ENCODE peak calls at places on chromosomes 13 and 19, in eight cellular contexts. X is tibial artery; F is CD4-positive, alpha-beta T cell; Y is uterus; T is A549; U is lower lobe of right lung; I is ovary; M is fibroblast of lung. C is an unnamed sample.
A peak's percentile ranks its signal among the peaks of the same experiment; 100 is the strongest.

GRCh38 chr19:41531438-41532311 is 44.3 kb upstream of the CEACAM21 start:
- DNase-seq in Y (peak; percentile 57), F (peak; percentile 77), M (peak; percentile 7), X (peak; percentile 76), T (peak; percentile 85), I (no peak), U (peak; percentile 84), C (peak; percentile 60)

GRCh38 chr13:28137556-28137955 is 789 bp upstream of the PAN3 start:
- DNase-seq in Y (no peak), F (no peak), T (no peak), U (no peak), M (no peak), I (no peak), X (no peak), C (no peak)

GRCh38 chr13:42762251-42762650 is 19.1 kb upstream of the FAM216B start:
- DNase-seq in T (no peak), Y (no peak), F (no peak), U (no peak), M (peak; percentile 20), X (no peak), I (no peak), C (peak; percentile 4)

GRCh38 chr13:23469901-23470525 is 36.5 kb upstream of the SACS start:
- DNase-seq in M (peak; percentile 73), I (no peak), Y (no peak), X (no peak), U (no peak), T (peak; percentile 6), F (no peak), C (no peak)

GRCh38 chr19:53161123-53161522 is 2.3 kb upstream of the ZNF347 start:
- DNase-seq in X (no peak), F (no peak), I (no peak), T (no peak), U (no peak), M (no peak), Y (no peak), C (no peak)

GRCh38 chr13:39776439-39776838 is 121.0 kb downstream of the COG6 start:
- DNase-seq in I (no peak), X (no peak), U (no peak), T (peak; percentile 8), F (no peak), M (peak; percentile 97), Y (no peak), C (no peak)

GRCh38 chr19:45972081-45972943 is 1.4 kb downstream of the NOVA2 start:
- DNase-seq in X (peak; percentile 24), F (no peak), T (no peak), M (peak; percentile 3), U (no peak), Y (no peak), I (no peak), C (no peak)

GRCh38 chr19:46299004-46299509 is 2.2 kb downstream of the HIF3A start:
- DNase-seq in U (peak; percentile 95), T (peak; percentile 90), M (peak; percentile 66), Y (peak; percentile 98), X (peak; percentile 96), I (peak; percentile 99), F (no peak), C (peak; percentile 93)

GRCh38 chr13:46165485-46166220 is 16.3 kb downstream of the LCP1 start:
- DNase-seq in X (no peak), F (no peak), M (peak; percentile 60), U (no peak), I (no peak), T (no peak), Y (no peak), C (no peak)

GRCh38 chr13:94227255-94227879 is 252.1 kb downstream of the DCT start:
- DNase-seq in X (no peak), I (no peak), F (no peak), U (no peak), Y (no peak), T (no peak), M (no peak), C (no peak)

GRCh38 chr19:49224856-49225255 is 67.3 kb downstream of the TRPM4 start:
- DNase-seq in M (peak; percentile 43), U (no peak), I (no peak), F (no peak), Y (no peak), X (no peak), T (peak; percentile 90), C (peak; percentile 65)

DNA sequence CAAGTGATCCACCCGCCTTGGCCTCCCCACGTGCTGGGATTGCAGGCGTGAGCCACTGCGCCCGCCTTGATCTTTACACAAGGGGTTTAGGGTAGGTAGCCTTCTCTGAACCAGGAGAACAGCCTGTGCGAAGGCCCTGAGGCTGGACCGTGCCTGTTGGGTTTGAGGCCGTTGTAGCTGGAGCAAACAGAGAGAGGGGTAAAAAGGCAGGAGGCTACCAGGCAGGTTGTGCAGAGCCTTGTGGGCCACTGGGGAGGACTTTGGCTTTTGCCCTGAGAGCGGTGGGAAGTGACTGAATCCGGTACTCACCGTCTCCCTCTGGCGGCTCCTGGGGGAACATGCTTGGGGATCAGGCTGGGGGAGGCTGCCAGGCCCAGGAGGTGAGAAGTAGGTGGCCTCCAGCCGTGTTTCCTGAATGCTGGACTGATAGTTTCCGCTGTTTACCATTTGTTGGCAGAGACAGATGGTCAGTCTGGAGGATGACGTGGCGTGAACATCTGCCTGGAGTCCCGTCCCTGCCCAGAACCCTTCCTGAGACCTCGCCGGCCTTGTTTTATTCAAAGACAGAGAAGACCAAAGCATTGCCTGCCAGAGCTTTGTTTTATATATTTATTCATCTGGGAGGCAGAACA is 24.6 kb downstream of the SPC24 start:
- DNase-seq in X (peak; percentile 83), I (peak; percentile 78), Y (peak; percentile 88), U (peak; percentile 84), T (peak; percentile 79), M (peak; percentile 41), F (peak; percentile 65), C (peak; percentile 55)
- TF ChIP-seq CTCF in X (peak; percentile 92), I (peak; percentile 90), Y (peak; percentile 91), U (peak; percentile 90), T (peak; percentile 57), M (peak; percentile 97), F (peak; percentile 78), C (peak; percentile 79)

DNA sequence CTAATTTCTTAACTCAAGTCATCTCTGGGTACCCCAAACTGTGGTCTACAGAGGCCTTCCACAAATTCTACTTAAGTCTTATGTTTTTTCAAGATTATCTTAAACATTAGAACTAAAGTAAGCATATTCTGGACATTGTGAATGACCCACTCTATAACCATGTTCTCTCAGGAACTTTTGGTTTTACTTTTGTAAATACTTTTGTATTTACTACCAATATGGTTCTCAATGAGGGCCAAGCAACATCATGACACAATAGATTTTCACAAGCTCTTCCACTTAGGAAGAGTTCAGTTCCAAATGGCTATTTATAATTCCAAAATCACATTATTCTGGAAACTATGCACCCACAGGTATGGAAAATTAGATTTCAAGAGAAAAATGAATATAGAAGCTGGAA is 10.8 kb downstream of the DIAPH3 start:
- DNase-seq in U (no peak), F (no peak), X (no peak), Y (no peak), T (no peak), I (no peak), M (no peak), C (no peak)
- H3K27ac ChIP-seq in U (no peak overlapping the region), F (no peak overlapping the region), X (no peak overlapping the region), Y (no peak overlapping the region), T (no peak overlapping the region), I (no peak overlapping the region), M (no peak overlapping the region), C (no peak overlapping the region)

GRCh38 chr19:3053780-3054179 is 8.5 kb downstream of the TLE5 start:
- DNase-seq in X (no peak), U (peak; percentile 36), Y (no peak), T (no peak), M (no peak), F (no peak), I (peak; percentile 59), C (no peak)

GRCh38 chr19:3054972-3055740 is 7.1 kb downstream of the TLE5 start:
- DNase-seq in U (no peak), X (no peak), T (peak; percentile 78), Y (no peak), F (no peak), I (no peak), M (peak; percentile 56), C (peak; percentile 92)

GRCh38 chr19:3055741-3056453 is 6.4 kb downstream of the TLE5 start:
- DNase-seq in F (no peak), X (no peak), I (no peak), Y (peak; percentile 41), T (peak; percentile 78), M (no peak), U (peak; percentile 77), C (peak; percentile 91)

GRCh38 chr19:3053218-3053621 is 9.1 kb downstream of the TLE5 start:
- DNase-seq in U (peak; percentile 47), Y (no peak), F (no peak), X (no peak), I (no peak), M (no peak), T (no peak), C (no peak)

GRCh38 chr19:3054265-3054971 is 7.9 kb downstream of the TLE5 start:
- DNase-seq in F (no peak), Y (no peak), I (no peak), X (no peak), M (no peak), T (no peak), U (no peak), C (no peak)
- TF ChIP-seq CTCF in F (no peak), Y (no peak), I (no peak), X (no peak), M (no peak), T (no peak), U (no peak), C (no peak)

GRCh38 chr19:51798958-51799310 is 4.0 kb downstream of the FPR3 start:
- DNase-seq in F (no peak), I (no peak), X (peak; percentile 42), M (no peak), Y (no peak), T (no peak), U (peak; percentile 70), C (no peak)
- H3K27ac ChIP-seq in F (no peak overlapping the region), I (peak overlapping the region; percentile 43), X (peak overlapping the region; percentile 59), M (peak overlapping the region; percentile 65), Y (peak overlapping the region; percentile 69), T (no peak overlapping the region), U (peak overlapping the region; percentile 88), C (peak overlapping the region; percentile 90)

DNA sequence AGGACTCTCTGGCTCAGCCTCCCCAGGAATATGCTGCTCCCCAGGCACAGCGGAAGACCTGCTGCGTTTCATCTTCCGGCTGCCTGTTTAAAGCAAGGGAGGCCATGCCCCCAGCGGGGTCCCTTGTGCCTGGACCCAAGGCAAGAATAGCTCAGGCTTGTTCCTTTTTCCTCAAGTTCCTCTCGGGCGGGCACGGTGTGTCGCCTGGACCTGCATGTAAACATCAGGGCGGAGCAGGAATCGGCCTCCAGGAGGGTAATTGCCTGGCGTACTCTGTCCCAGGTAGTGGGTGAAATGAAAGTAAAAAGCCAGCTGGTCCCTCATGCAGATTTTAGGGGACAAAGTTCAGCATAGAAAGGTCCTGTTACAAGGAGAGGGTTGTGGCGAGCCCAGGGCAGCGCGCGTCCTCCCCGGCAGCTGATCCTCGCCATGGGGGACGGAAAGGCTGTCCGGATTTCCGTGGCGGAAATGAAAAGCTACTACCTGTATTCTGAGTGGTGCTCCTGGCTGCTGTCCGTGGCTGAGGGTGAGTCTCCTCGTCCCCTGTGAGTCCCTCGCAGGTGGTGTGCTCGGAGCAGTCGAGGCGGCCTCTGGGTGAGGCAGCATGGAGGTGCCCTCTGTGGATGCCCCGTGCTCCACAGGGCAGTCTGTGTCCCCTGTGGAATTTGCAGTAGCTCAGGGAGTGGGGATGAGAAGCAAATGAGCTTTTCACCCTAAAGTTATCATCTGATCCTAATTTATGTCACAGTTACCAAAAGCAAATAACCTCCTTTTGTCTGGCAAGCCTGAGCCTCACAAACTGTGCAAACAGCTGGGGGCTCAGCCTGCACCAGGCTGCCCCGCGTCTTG is 16.2 kb downstream of the MCF2L start:
- DNase-seq in X (no peak), T (no peak), I (no peak), M (no peak), F (no peak), Y (no peak), U (no peak), C (no peak)
- TF ChIP-seq CTCF in X (no peak), T (no peak), I (no peak), M (no peak), F (no peak), Y (no peak), U (no peak), C (no peak)